ENCODE peak calls at places on chromosomes 11 and 22, in nine cellular contexts. One of them, this sample, is unnamed.

GRCh38 chr11:108606495-108607160 is 13.1 kb upstream of the EXPH5 start:
- DNase-seq in breast epithelium: no peak
- DNase-seq in bronchial epithelial cell: peak; percentile 85
- DNase-seq in coronary artery: no peak
- DNase-seq in fibroblast of mammary gland: no peak
- DNase-seq in lower lobe of right lung: no peak
- DNase-seq in CD4-positive, alpha-beta T cell: no peak
- DNase-seq in astrocyte of the cerebellum: no peak
- DNase-seq in PC-3: peak; percentile 83
- DNase-seq in this sample: no peak

GRCh38 chr11:57497303-57498247 is 17.9 kb downstream of the SLC43A1 start:
- DNase-seq in coronary artery: no peak
- DNase-seq in bronchial epithelial cell: no peak
- DNase-seq in astrocyte of the cerebellum: no peak
- DNase-seq in PC-3: no peak
- DNase-seq in CD4-positive, alpha-beta T cell: no peak
- DNase-seq in lower lobe of right lung: no peak
- DNase-seq in fibroblast of mammary gland: no peak
- DNase-seq in breast epithelium: no peak
- DNase-seq in this sample: no peak

GRCh38 chr11:100870138-100870537 is 183.1 kb downstream of the ARHGAP42 start:
- DNase-seq in bronchial epithelial cell: no peak
- DNase-seq in PC-3: no peak
- DNase-seq in CD4-positive, alpha-beta T cell: no peak
- DNase-seq in lower lobe of right lung: no peak
- DNase-seq in breast epithelium: no peak
- DNase-seq in astrocyte of the cerebellum: no peak
- DNase-seq in fibroblast of mammary gland: no peak
- DNase-seq in coronary artery: no peak
- DNase-seq in this sample: no peak

GRCh38 chr11:97703815-97704214 is 1314.0 kb downstream of the JRKL start:
- DNase-seq in breast epithelium: no peak
- DNase-seq in lower lobe of right lung: no peak
- DNase-seq in astrocyte of the cerebellum: no peak
- DNase-seq in CD4-positive, alpha-beta T cell: no peak
- DNase-seq in PC-3: no peak
- DNase-seq in fibroblast of mammary gland: no peak
- DNase-seq in coronary artery: no peak
- DNase-seq in bronchial epithelial cell: no peak
- DNase-seq in this sample: no peak

GRCh38 chr11:30984442-30984816 is 385.1 kb downstream of the DCDC1 start:
- DNase-seq in lower lobe of right lung: no peak
- DNase-seq in bronchial epithelial cell: peak; percentile 12
- DNase-seq in breast epithelium: no peak
- DNase-seq in coronary artery: no peak
- DNase-seq in PC-3: no peak
- DNase-seq in astrocyte of the cerebellum: peak; percentile 20
- DNase-seq in fibroblast of mammary gland: peak; percentile 70
- DNase-seq in CD4-positive, alpha-beta T cell: no peak
- DNase-seq in this sample: no peak

GRCh38 chr11:111421251-111421650 is 42.2 kb upstream of the POU2AF1 start:
- DNase-seq in breast epithelium: no peak
- DNase-seq in bronchial epithelial cell: no peak
- DNase-seq in astrocyte of the cerebellum: no peak
- DNase-seq in PC-3: no peak
- DNase-seq in coronary artery: no peak
- DNase-seq in lower lobe of right lung: no peak
- DNase-seq in fibroblast of mammary gland: no peak
- DNase-seq in CD4-positive, alpha-beta T cell: no peak
- DNase-seq in this sample: no peak

GRCh38 chr11:68687986-68688385 is 3.6 kb downstream of the GAL start:
- DNase-seq in fibroblast of mammary gland: no peak
- DNase-seq in CD4-positive, alpha-beta T cell: no peak
- DNase-seq in astrocyte of the cerebellum: no peak
- DNase-seq in coronary artery: no peak
- DNase-seq in lower lobe of right lung: no peak
- DNase-seq in PC-3: no peak
- DNase-seq in breast epithelium: no peak
- DNase-seq in bronchial epithelial cell: no peak
- DNase-seq in this sample: no peak

GRCh38 chr11:27757953-27758352 is 57.7 kb upstream of the BDNF start:
- DNase-seq in CD4-positive, alpha-beta T cell: no peak
- DNase-seq in breast epithelium: no peak
- DNase-seq in coronary artery: no peak
- DNase-seq in PC-3: peak; percentile 53
- DNase-seq in astrocyte of the cerebellum: peak; percentile 95
- DNase-seq in lower lobe of right lung: no peak
- DNase-seq in bronchial epithelial cell: peak; percentile 45
- DNase-seq in fibroblast of mammary gland: peak; percentile 64
- DNase-seq in this sample: peak; percentile 75

GRCh38 chr11:122556605-122557004 is 98.9 kb upstream of the UBASH3B start:
- DNase-seq in CD4-positive, alpha-beta T cell: no peak
- DNase-seq in breast epithelium: no peak
- DNase-seq in fibroblast of mammary gland: no peak
- DNase-seq in bronchial epithelial cell: no peak
- DNase-seq in lower lobe of right lung: no peak
- DNase-seq in coronary artery: no peak
- DNase-seq in astrocyte of the cerebellum: no peak
- DNase-seq in PC-3: no peak
- DNase-seq in this sample: no peak

GRCh38 chr11:35354644-35355043 is 64.7 kb downstream of the SLC1A2 start:
- DNase-seq in astrocyte of the cerebellum: no peak
- DNase-seq in lower lobe of right lung: no peak
- DNase-seq in breast epithelium: no peak
- DNase-seq in CD4-positive, alpha-beta T cell: no peak
- DNase-seq in fibroblast of mammary gland: peak; percentile 50
- DNase-seq in PC-3: no peak
- DNase-seq in coronary artery: no peak
- DNase-seq in bronchial epithelial cell: no peak
- DNase-seq in this sample: peak; percentile 49

GRCh38 chr11:10564692-10565318 is 3.7 kb downstream of the LYVE1 start:
- DNase-seq in breast epithelium: no peak
- DNase-seq in bronchial epithelial cell: no peak
- DNase-seq in fibroblast of mammary gland: peak; percentile 23
- DNase-seq in CD4-positive, alpha-beta T cell: no peak
- DNase-seq in PC-3: peak; percentile 33
- DNase-seq in coronary artery: no peak
- DNase-seq in astrocyte of the cerebellum: no peak
- DNase-seq in lower lobe of right lung: no peak
- DNase-seq in this sample: no peak

GRCh38 chr11:66880484-66881211 is 23.8 kb downstream of the LRFN4 start:
- DNase-seq in CD4-positive, alpha-beta T cell: no peak
- DNase-seq in PC-3: peak; percentile 97
- DNase-seq in astrocyte of the cerebellum: no peak
- DNase-seq in fibroblast of mammary gland: no peak
- DNase-seq in lower lobe of right lung: no peak
- DNase-seq in coronary artery: no peak
- DNase-seq in bronchial epithelial cell: peak; percentile 86
- DNase-seq in breast epithelium: peak; percentile 82
- DNase-seq in this sample: no peak
- TF ChIP-seq CTCF in CD4-positive, alpha-beta T cell: no peak
- TF ChIP-seq CTCF in PC-3: no peak
- TF ChIP-seq CTCF in astrocyte of the cerebellum: no peak
- TF ChIP-seq CTCF in fibroblast of mammary gland: no peak
- TF ChIP-seq CTCF in lower lobe of right lung: no peak
- TF ChIP-seq CTCF in coronary artery: no peak
- TF ChIP-seq CTCF in bronchial epithelial cell: no peak
- TF ChIP-seq CTCF in breast epithelium: no peak
- TF ChIP-seq CTCF in this sample: no peak

DNA sequence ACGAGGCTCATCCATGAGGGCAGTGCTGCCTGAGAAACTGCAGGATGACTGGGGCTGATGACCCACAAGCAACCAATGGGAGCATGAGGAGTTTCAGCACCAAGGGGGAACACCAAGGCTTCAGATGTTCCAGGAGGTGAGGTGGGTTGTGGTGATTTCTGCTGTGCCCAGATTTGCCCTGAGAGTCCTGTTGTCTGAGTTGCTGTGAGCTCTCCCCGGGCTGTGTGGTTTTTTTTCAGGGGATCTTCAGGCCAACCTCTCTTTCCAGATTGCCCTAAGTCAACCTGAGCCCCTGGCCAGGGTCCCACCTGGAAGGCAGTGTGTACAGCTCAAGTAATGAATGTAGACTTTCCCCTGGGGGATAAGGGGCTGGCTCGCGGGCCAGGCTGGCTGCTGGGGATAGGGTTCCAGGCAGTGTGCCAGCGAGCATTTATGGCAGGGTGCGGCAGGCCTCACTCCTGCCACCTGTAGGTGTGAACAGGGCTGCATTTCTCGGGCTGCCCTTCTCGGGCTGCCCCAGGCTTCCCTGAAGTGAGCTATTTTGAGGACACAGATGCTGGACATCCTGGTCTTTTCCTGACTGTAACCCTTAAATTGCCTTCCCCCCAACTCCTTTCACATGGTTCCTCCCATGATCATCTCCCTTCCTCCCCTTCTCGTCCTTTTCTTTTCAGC is 9.8 kb downstream of the SLC22A6 start:
- DNase-seq in PC-3: peak; percentile 55
- DNase-seq in coronary artery: peak; percentile 45
- DNase-seq in breast epithelium: no peak
- DNase-seq in CD4-positive, alpha-beta T cell: no peak
- DNase-seq in bronchial epithelial cell: peak; percentile 8
- DNase-seq in lower lobe of right lung: no peak
- DNase-seq in astrocyte of the cerebellum: no peak
- DNase-seq in fibroblast of mammary gland: no peak
- DNase-seq in this sample: no peak
- TF ChIP-seq CTCF in PC-3: peak; percentile 68
- TF ChIP-seq CTCF in coronary artery: no peak
- TF ChIP-seq CTCF in breast epithelium: no peak
- TF ChIP-seq CTCF in CD4-positive, alpha-beta T cell: peak; percentile 10
- TF ChIP-seq CTCF in bronchial epithelial cell: peak; percentile 64
- TF ChIP-seq CTCF in lower lobe of right lung: peak; percentile 47
- TF ChIP-seq CTCF in astrocyte of the cerebellum: peak; percentile 40
- TF ChIP-seq CTCF in fibroblast of mammary gland: peak; percentile 21
- TF ChIP-seq CTCF in this sample: peak; percentile 65

DNA sequence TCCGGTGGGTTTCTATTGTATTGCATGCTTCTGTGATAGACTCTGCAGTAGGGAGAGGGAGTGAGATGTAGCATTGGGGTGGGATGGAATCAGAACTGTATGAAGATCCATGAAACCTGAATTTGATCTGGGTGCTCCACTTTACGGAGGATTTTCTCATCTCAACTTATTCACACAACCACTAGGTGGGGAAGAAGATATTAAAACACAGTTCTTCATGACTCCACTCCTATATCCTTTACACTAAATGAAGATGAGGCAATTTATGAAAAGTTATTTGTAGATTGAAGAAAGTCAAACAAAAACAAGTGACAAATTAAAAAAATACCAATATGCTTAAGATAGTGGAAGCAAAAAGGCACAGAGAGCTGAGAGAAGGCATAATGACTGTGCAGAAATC is 92.6 kb upstream of the PDGFD start:
- DNase-seq in fibroblast of mammary gland: peak; percentile 6
- DNase-seq in lower lobe of right lung: no peak
- DNase-seq in CD4-positive, alpha-beta T cell: no peak
- DNase-seq in coronary artery: no peak
- DNase-seq in breast epithelium: no peak
- DNase-seq in astrocyte of the cerebellum: no peak
- DNase-seq in bronchial epithelial cell: peak; percentile 30
- DNase-seq in PC-3: peak; percentile 42
- DNase-seq in this sample: no peak
- TF ChIP-seq CTCF in fibroblast of mammary gland: peak; percentile 6
- TF ChIP-seq CTCF in lower lobe of right lung: no peak
- TF ChIP-seq CTCF in CD4-positive, alpha-beta T cell: no peak
- TF ChIP-seq CTCF in coronary artery: no peak
- TF ChIP-seq CTCF in breast epithelium: no peak
- TF ChIP-seq CTCF in astrocyte of the cerebellum: no peak
- TF ChIP-seq CTCF in bronchial epithelial cell: peak; percentile 11
- TF ChIP-seq CTCF in PC-3: peak; percentile 64
- TF ChIP-seq CTCF in this sample: peak; percentile 28

GRCh38 chr22:39937881-39938280 is 22.3 kb upstream of the TMA7B start:
- DNase-seq in lower lobe of right lung: no peak
- DNase-seq in bronchial epithelial cell: no peak
- DNase-seq in breast epithelium: no peak
- DNase-seq in astrocyte of the cerebellum: no peak
- DNase-seq in PC-3: no peak
- DNase-seq in fibroblast of mammary gland: no peak
- DNase-seq in coronary artery: no peak
- DNase-seq in CD4-positive, alpha-beta T cell: peak; percentile 57
- DNase-seq in this sample: no peak

GRCh38 chr22:39935116-39935515 is 25.1 kb upstream of the TMA7B start:
- DNase-seq in lower lobe of right lung: no peak
- DNase-seq in CD4-positive, alpha-beta T cell: no peak
- DNase-seq in bronchial epithelial cell: no peak
- DNase-seq in coronary artery: no peak
- DNase-seq in breast epithelium: no peak
- DNase-seq in fibroblast of mammary gland: no peak
- DNase-seq in PC-3: no peak
- DNase-seq in astrocyte of the cerebellum: no peak
- DNase-seq in this sample: no peak

GRCh38 chr22:39933741-39934140 is 26.5 kb upstream of the TMA7B start:
- DNase-seq in breast epithelium: no peak
- DNase-seq in coronary artery: no peak
- DNase-seq in PC-3: no peak
- DNase-seq in astrocyte of the cerebellum: no peak
- DNase-seq in bronchial epithelial cell: no peak
- DNase-seq in fibroblast of mammary gland: no peak
- DNase-seq in CD4-positive, alpha-beta T cell: no peak
- DNase-seq in lower lobe of right lung: no peak
- DNase-seq in this sample: no peak

GRCh38 chr22:39936523-39937145 is 23.6 kb upstream of the TMA7B start:
- DNase-seq in fibroblast of mammary gland: no peak
- DNase-seq in PC-3: no peak
- DNase-seq in breast epithelium: no peak
- DNase-seq in bronchial epithelial cell: no peak
- DNase-seq in CD4-positive, alpha-beta T cell: no peak
- DNase-seq in astrocyte of the cerebellum: no peak
- DNase-seq in coronary artery: no peak
- DNase-seq in lower lobe of right lung: no peak
- DNase-seq in this sample: no peak

DNA sequence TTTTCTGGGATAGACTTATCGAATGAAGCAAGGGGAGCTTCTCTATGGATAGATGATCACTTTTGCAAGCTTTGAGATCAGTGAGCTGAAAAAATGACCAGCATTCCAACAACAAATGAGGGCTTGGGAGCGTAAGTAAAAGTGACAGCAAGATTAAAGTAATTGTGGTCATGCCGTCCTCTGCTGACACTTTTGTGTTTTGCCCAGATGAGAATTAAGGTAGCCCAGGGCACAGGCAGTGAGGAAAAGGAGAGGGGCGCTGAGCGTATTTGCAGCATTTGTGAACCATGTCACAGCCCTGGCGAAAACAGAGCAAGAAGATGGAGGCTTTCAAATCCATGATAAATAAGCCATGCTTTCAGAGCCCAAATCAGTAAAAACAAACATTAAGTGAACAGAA is 24.6 kb upstream of the TMA7B start:
- DNase-seq in PC-3: no peak
- DNase-seq in bronchial epithelial cell: no peak
- DNase-seq in breast epithelium: no peak
- DNase-seq in astrocyte of the cerebellum: no peak
- DNase-seq in coronary artery: no peak
- DNase-seq in lower lobe of right lung: no peak
- DNase-seq in fibroblast of mammary gland: no peak
- DNase-seq in CD4-positive, alpha-beta T cell: no peak
- DNase-seq in this sample: no peak
- TF ChIP-seq CTCF in PC-3: no peak
- TF ChIP-seq CTCF in bronchial epithelial cell: no peak
- TF ChIP-seq CTCF in breast epithelium: no peak
- TF ChIP-seq CTCF in astrocyte of the cerebellum: no peak
- TF ChIP-seq CTCF in coronary artery: no peak
- TF ChIP-seq CTCF in lower lobe of right lung: no peak
- TF ChIP-seq CTCF in fibroblast of mammary gland: no peak
- TF ChIP-seq CTCF in CD4-positive, alpha-beta T cell: peak; percentile 12
- TF ChIP-seq CTCF in this sample: no peak